ENCODE peak calls at places on chromosomes 4 and X, in five cellular contexts. O is AG09309; L is activated CD4-positive, alpha-beta T cell treated with anti-CD3 and anti-CD28 coated beads for 36 hours; J is KBM-7; T is endodermal cell. V is an unnamed sample.

GRCh38 chr4:139281212-139281611 is 1.2 kb upstream of the MGARP start:
- DNase-seq in L (no peak), J (no peak), T (no peak), O (no peak), V (no peak)

GRCh38 chr4:177554966-177555574 is 112.8 kb upstream of the AGA start:
- DNase-seq in T (peak), L (peak), O (no peak), J (peak), V (peak)

GRCh38 chrX:112834016-112834855 is 6.4 kb downstream of the AMOT start:
- DNase-seq in T (no peak), L (no peak), J (no peak), O (peak), V (no peak)

GRCh38 chr4:139099366-139099982 is 77.5 kb downstream of the ELF2 start:
- DNase-seq in O (peak), L (peak), T (peak), J (peak), V (peak)

GRCh38 chr4:152990471-152991131 is 54.5 kb downstream of the FHDC1 start:
- DNase-seq in T (no peak), L (no peak), O (no peak), J (no peak), V (no peak)

GRCh38 chr4:7426525-7427171 is 8.1 kb downstream of the PSAPL1 start:
- DNase-seq in T (peak), L (peak), O (no peak), J (no peak), V (no peak)

GRCh38 chrX:10984213-10984612 is 126.9 kb upstream of the HCCS start:
- DNase-seq in L (no peak), T (no peak), J (no peak), O (no peak), V (no peak)

GRCh38 chrX:429266-429825 is 42.6 kb upstream of the PPP2R3B start:
- DNase-seq in O (no peak), J (no peak), L (no peak), T (no peak), V (no peak)

GRCh38 chr4:5050520-5050955 is 742 bp upstream of the STK32B start:
- DNase-seq in J (peak), T (peak), O (peak), L (peak), V (peak)

GRCh38 chrX:152245231-152245630 is 106.9 kb upstream of the MAGEA10 start:
- DNase-seq in O (no peak), L (no peak), J (no peak), T (no peak), V (no peak)

GRCh38 chr4:182179751-182180150 is 63.5 kb upstream of the TENM3 start:
- DNase-seq in T (no peak), L (no peak), J (no peak), O (no peak), V (no peak)

GRCh38 chrX:150146271-150146888 is 208.1 kb upstream of the EOLA2 start:
- DNase-seq in J (no peak), O (no peak), T (peak), L (peak), V (no peak)

GRCh38 chr4:14787894-14788293 is 214.4 kb upstream of the CPEB2 start:
- DNase-seq in T (peak), J (peak), O (no peak), L (peak), V (no peak)

GRCh38 chr4:177573487-177573886 is 131.2 kb upstream of the AGA start:
- DNase-seq in L (no peak), T (no peak), O (peak), J (no peak), V (no peak)

GRCh38 chr4:152894673-152895072 is 41.5 kb upstream of the FHDC1 start:
- DNase-seq in O (no peak), J (no peak), L (no peak), T (no peak), V (no peak)

GRCh38 chr4:143728171-143728570 is 27.7 kb upstream of the FREM3 start:
- DNase-seq in T (no peak), O (no peak), J (no peak), L (no peak), V (no peak)

GRCh38 chr4:56686537-56687231 is 5.6 kb upstream of the HOPX start:
- DNase-seq in L (peak), T (no peak), O (no peak), J (no peak), V (no peak)

GRCh38 chr4:139054791-139055376 is 39.3 kb downstream of the NOCT start:
- DNase-seq in T (no peak), O (no peak), L (no peak), J (no peak), V (no peak)

GRCh38 chrX:55187281-55187680 is 32.9 kb upstream of the PAGE5 start:
- DNase-seq in L (no peak), O (no peak), T (no peak), J (no peak), V (no peak)

GRCh38 chr4:71648448-71648847 is 135.4 kb downstream of the GC start:
- DNase-seq in L (no peak), T (no peak), O (no peak), J (no peak), V (no peak)

GRCh38 chr4:155548173-155548572 is 118.5 kb upstream of the GUCY1A1 start:
- DNase-seq in J (no peak), L (no peak), O (no peak), T (no peak), V (no peak)

GRCh38 chrX:39310925-39311324 is 509.7 kb downstream of the MID1IP1 start:
- DNase-seq in L (no peak), O (no peak), T (no peak), J (peak), V (no peak)

V was measured in AML-193.